ENCODE peak calls at places on chromosomes 11 and 22, in ten cellular contexts. H, O, J, X, B, N, U, R, P and A are unnamed samples.

GRCh38 chr11:33021937-33022336 is 6.3 kb downstream of the DEPDC7 start:
- DNase-seq in H (no peak), O (no peak), J (no peak), X (no peak), B (no peak), N (no peak), U (no peak), R (no peak), P (no peak), A (peak; percentile 35)

GRCh38 chr11:106594751-106595351 is 423.4 kb downstream of the GUCY1A2 start:
- DNase-seq in H (no peak), O (no peak), J (no peak), X (no peak), B (no peak), N (no peak), U (no peak), R (no peak), P (no peak), A (no peak)

GRCh38 chr22:24937114-24937513 is 9.4 kb downstream of the LHFPL7 start:
- DNase-seq in H (no peak), O (peak; percentile 54), J (no peak), X (peak; percentile 16), B (no peak), N (peak; percentile 42), U (no peak), R (peak; percentile 41), P (no peak), A (peak; percentile 42)

GRCh38 chr11:77191823-77192495 is 63.9 kb downstream of the MYO7A start:
- DNase-seq in H (no peak), O (peak; percentile 97), J (no peak), X (peak; percentile 93), B (no peak), N (peak; percentile 87), U (peak; percentile 68), R (peak; percentile 72), P (peak; percentile 62), A (peak; percentile 84)

GRCh38 chr11:32006799-32007388 is 84.0 kb upstream of the RCN1 start:
- DNase-seq in H (peak; percentile 3), O (peak; percentile 19), J (no peak), X (peak; percentile 38), B (peak; percentile 7), N (peak; percentile 52), U (no peak), R (peak; percentile 62), P (no peak), A (peak; percentile 89)

GRCh38 chr22:41003976-41004375 is 52.8 kb downstream of the RBX1 start:
- DNase-seq in H (no peak), O (no peak), J (no peak), X (no peak), B (no peak), N (no peak), U (no peak), R (no peak), P (no peak), A (no peak)

GRCh38 chr22:17896552-17896951 is 122.3 kb upstream of the BID start:
- DNase-seq in H (no peak), O (no peak), J (peak; percentile 89), X (no peak), B (no peak), N (no peak), U (no peak), R (no peak), P (no peak), A (peak; percentile 33)

GRCh38 chr22:49936973-49937757 is 18.7 kb downstream of the CRELD2 start:
- DNase-seq in H (no peak), O (peak; percentile 46), J (peak; percentile 77), X (no peak), B (no peak), N (no peak), U (no peak), R (no peak), P (no peak), A (no peak)

GRCh38 chr22:44195189-44195871 is 14.6 kb downstream of the PARVG start:
- DNase-seq in H (no peak), O (no peak), J (no peak), X (no peak), B (no peak), N (no peak), U (no peak), R (no peak), P (no peak), A (no peak)

GRCh38 chr11:19789245-19789644 is 76.6 kb downstream of the NAV2 start:
- DNase-seq in H (no peak), O (no peak), J (no peak), X (no peak), B (no peak), N (no peak), U (no peak), R (no peak), P (no peak), A (no peak)

GRCh38 chr22:35322126-35322525 is 22.4 kb downstream of the TOM1 start:
- DNase-seq in H (no peak), O (no peak), J (peak; percentile 48), X (no peak), B (no peak), N (no peak), U (no peak), R (no peak), P (no peak), A (no peak)

GRCh38 chr11:1825785-1826451 is 8.9 kb upstream of the SYT8 start:
- DNase-seq in H (no peak), O (no peak), J (no peak), X (no peak), B (no peak), N (no peak), U (no peak), R (no peak), P (no peak), A (no peak)

GRCh38 chr22:20199413-20199842 is 48.6 kb upstream of the CCDC188 start:
- DNase-seq in H (no peak), O (no peak), J (no peak), X (no peak), B (no peak), N (no peak), U (no peak), R (no peak), P (no peak), A (no peak)

GRCh38 chr11:68889948-68890446 is 13.6 kb downstream of the MRPL21 start:
- DNase-seq in H (peak; percentile 94), O (no peak), J (peak; percentile 69), X (no peak), B (peak; percentile 74), N (no peak), U (peak; percentile 6), R (peak; percentile 11), P (no peak), A (peak; percentile 88)

GRCh38 chr11:96306600-96306932 is 36.4 kb downstream of the MAML2 start:
- DNase-seq in H (no peak), O (no peak), J (no peak), X (no peak), B (no peak), N (no peak), U (no peak), R (no peak), P (no peak), A (no peak)

GRCh38 chr11:34682822-34683221 is 61.9 kb downstream of the EHF start:
- DNase-seq in H (no peak), O (no peak), J (no peak), X (peak; percentile 52), B (peak; percentile 0), N (peak; percentile 83), U (no peak), R (peak; percentile 80), P (no peak), A (no peak)

GRCh38 chr22:17866127-17866526 is 91.9 kb upstream of the BID start:
- DNase-seq in H (no peak), O (no peak), J (no peak), X (no peak), B (no peak), N (no peak), U (no peak), R (peak; percentile 28), P (no peak), A (no peak)